ENCODE peak calls at places on chromosomes 5 and 9, in eight cellular contexts. X, V, H, J, A, L, Q and F are unnamed samples.

GRCh38 chr9:110641350-110641749 is 27.2 kb upstream of the MUSK start:
- DNase-seq in X (no peak), A (no peak), H (no peak), J (no peak), Q (no peak), V (peak; percentile 38), L (no peak), F (no peak)

GRCh38 chr9:95008151-95008771 is 281.8 kb downstream of the AOPEP start:
- DNase-seq in J (peak; percentile 48), A (no peak), Q (no peak), L (no peak), X (no peak), V (peak; percentile 37), H (no peak), F (peak; percentile 86)

GRCh38 chr5:68529581-68529980 is 314.0 kb downstream of the PIK3R1 start:
- DNase-seq in H (no peak), X (no peak), A (no peak), L (no peak), V (peak; percentile 71), Q (no peak), J (no peak), F (no peak)

GRCh38 chr9:124716795-124717194 is 54.3 kb downstream of the NR6A1 start:
- DNase-seq in L (no peak), J (no peak), X (no peak), V (no peak), A (no peak), H (no peak), Q (no peak), F (no peak)

GRCh38 chr9:96156578-96156977 is 145.4 kb downstream of the HSD17B3 start:
- DNase-seq in Q (no peak), J (no peak), H (no peak), L (peak; percentile 24), A (peak; percentile 16), V (no peak), X (no peak), F (no peak)

GRCh38 chr9:122396622-122397148 is 25.9 kb downstream of the PTGS1 start:
- DNase-seq in A (no peak), Q (no peak), J (no peak), V (no peak), L (no peak), H (no peak), X (no peak), F (no peak)

GRCh38 chr9:755454-756381 is 85.8 kb upstream of the DMRT1 start:
- DNase-seq in L (no peak), X (no peak), Q (no peak), J (no peak), V (peak; percentile 78), A (no peak), H (no peak), F (no peak)

GRCh38 chr9:107279084-107279483 is 4.0 kb upstream of the RAD23B start:
- DNase-seq in H (no peak), Q (no peak), V (no peak), L (no peak), X (no peak), J (no peak), A (no peak), F (no peak)

GRCh38 chr9:115595951-115596742 is 478.2 kb upstream of the TNC start:
- DNase-seq in X (no peak), A (peak; percentile 52), V (peak; percentile 98), H (no peak), L (peak; percentile 16), Q (no peak), J (no peak), F (peak; percentile 8)

GRCh38 chr5:36724429-36725332 is 118.3 kb downstream of the SLC1A3 start:
- DNase-seq in Q (no peak), L (no peak), V (no peak), A (no peak), J (no peak), H (no peak), X (no peak), F (no peak)

GRCh38 chr5:123094919-123095693 is 6.1 kb downstream of the PRDM6 start:
- DNase-seq in L (peak; percentile 76), X (no peak), J (no peak), V (no peak), H (no peak), A (no peak), Q (no peak), F (peak; percentile 57)

GRCh38 chr5:97181856-97182545 is 1.0 kb downstream of the RIOK2 start:
- DNase-seq in H (no peak), A (no peak), Q (no peak), X (no peak), V (no peak), L (no peak), J (no peak), F (peak; percentile 8)

GRCh38 chr5:150272531-150272930 is 17.0 kb downstream of the CAMK2A start:
- DNase-seq in Q (no peak), L (peak; percentile 80), H (no peak), V (peak; percentile 36), A (peak; percentile 85), X (no peak), J (no peak), F (peak; percentile 75)

GRCh38 chr9:95438958-95439357 is 77.8 kb downstream of the PTCH1 start:
- DNase-seq in Q (no peak), J (no peak), H (no peak), A (no peak), X (no peak), L (no peak), V (no peak), F (no peak)

GRCh38 chr9:6938873-6939272 is 181.1 kb downstream of the KDM4C start:
- DNase-seq in L (no peak), J (no peak), H (no peak), V (no peak), Q (no peak), A (no peak), X (no peak), F (no peak)

GRCh38 chr5:135221187-135221473 is 177.9 kb downstream of the MACROH2A1 start:
- DNase-seq in A (no peak), L (no peak), X (no peak), H (no peak), V (no peak), J (no peak), Q (peak; percentile 26), F (no peak)

GRCh38 chr5:1412163-1412562 is 33.1 kb downstream of the SLC6A3 start:
- DNase-seq in Q (peak; percentile 35), X (no peak), A (no peak), L (no peak), V (no peak), H (no peak), J (no peak), F (no peak)

GRCh38 chr5:103035701-103036100 is 84.2 kb downstream of the GIN1 start:
- DNase-seq in H (no peak), J (no peak), X (no peak), V (peak; percentile 58), A (no peak), L (no peak), Q (no peak), F (no peak)

GRCh38 chr5:159921721-159922120 is 5.4 kb downstream of the ADRA1B start:
- DNase-seq in Q (no peak), X (no peak), L (no peak), H (no peak), V (no peak), A (no peak), J (no peak), F (no peak)

GRCh38 chr5:59034498-59035186 is 451.8 kb downstream of the RAB3C start:
- DNase-seq in L (peak; percentile 48), X (no peak), A (peak; percentile 21), J (peak; percentile 44), H (no peak), V (peak; percentile 68), Q (no peak), F (peak; percentile 68)

GRCh38 chr5:52964138-52964537 is 25.0 kb upstream of the ITGA2 start:
- DNase-seq in Q (no peak), X (no peak), L (no peak), A (no peak), H (no peak), J (no peak), V (no peak), F (no peak)

GRCh38 chr5:179755022-179755421 is 22.4 kb downstream of the MAML1 start:
- DNase-seq in V (no peak), A (no peak), H (no peak), X (no peak), L (no peak), J (no peak), Q (no peak), F (peak; percentile 66)

GRCh38 chr5:179317411-179318192 is 27.7 kb downstream of the ADAMTS2 start:
- DNase-seq in Q (peak; percentile 39), A (no peak), H (no peak), J (no peak), V (no peak), X (no peak), L (no peak), F (no peak)

GRCh38 chr9:73577867-73578266 is 426.2 kb downstream of the ANXA1 start:
- DNase-seq in J (no peak), Q (no peak), A (peak; percentile 32), H (no peak), L (peak; percentile 41), V (peak; percentile 21), X (no peak), F (peak; percentile 40)

GRCh38 chr9:85973238-85973637 is 32.3 kb downstream of the NAA35 start:
- DNase-seq in X (no peak), A (no peak), V (no peak), Q (no peak), H (no peak), J (no peak), L (no peak), F (no peak)

GRCh38 chr9:2155966-2156365 is 140.8 kb downstream of the SMARCA2 start:
- DNase-seq in A (no peak), L (no peak), V (no peak), Q (no peak), H (no peak), X (no peak), J (no peak), F (no peak)

GRCh38 chr5:180153991-180154390 is 55.0 kb downstream of the RASGEF1C start:
- DNase-seq in H (no peak), X (no peak), V (no peak), Q (no peak), L (no peak), A (no peak), J (no peak), F (no peak)

GRCh38 chr5:115549154-115549553 is 4.6 kb upstream of the FEM1C start:
- DNase-seq in V (no peak), J (no peak), X (no peak), A (peak; percentile 20), H (no peak), L (peak; percentile 63), Q (no peak), F (no peak)

GRCh38 chr5:95760291-95761191 is 29.4 kb downstream of the RHOBTB3 start:
- DNase-seq in Q (no peak), V (peak; percentile 97), H (no peak), A (no peak), X (no peak), L (no peak), J (no peak), F (no peak)

GRCh38 chr5:173925449-173926071 is 37.4 kb downstream of the CPEB4 start:
- DNase-seq in H (peak; percentile 7), J (no peak), V (peak; percentile 61), Q (no peak), A (peak; percentile 39), X (no peak), L (peak; percentile 55), F (peak; percentile 75)

GRCh38 chr5:55072668-55073067 is 29.8 kb upstream of the GZMA start:
- DNase-seq in V (no peak), A (no peak), J (no peak), X (no peak), L (no peak), Q (no peak), H (no peak), F (no peak)

GRCh38 chr5:126124706-126125345 is 298.4 kb upstream of the GRAMD2B start:
- DNase-seq in X (no peak), V (peak; percentile 83), J (no peak), L (no peak), Q (no peak), A (no peak), H (no peak), F (peak; percentile 60)

GRCh38 chr5:102627311-102627710 is 127.8 kb upstream of the PAM start:
- DNase-seq in V (no peak), A (no peak), L (no peak), Q (no peak), H (no peak), J (no peak), X (no peak), F (no peak)

GRCh38 chr5:172178301-172179031 is 9.6 kb downstream of the STK10 start:
- DNase-seq in L (peak; percentile 28), H (no peak), J (no peak), V (no peak), A (no peak), X (no peak), Q (no peak), F (no peak)